ENCODE peak calls at places on chromosomes 16 and 17, in seven cellular contexts. F is neuronal stem cell; S is HL-60; X is ovary; K is lower lobe of right lung; N is right lobe of liver; M is CD8-positive, alpha-beta T cell. G is an unnamed sample.

GRCh38 chr16:1144476-1145382 is 8.2 kb upstream of the CACNA1H start:
- DNase-seq in F (no peak), K (no peak), S (no peak), X (no peak), M (no peak), N (no peak), G (no peak)

GRCh38 chr17:49076575-49077384 is 55.8 kb upstream of the B4GALNT2 start:
- DNase-seq in M (no peak), X (no peak), K (no peak), S (no peak), F (no peak), N (no peak), G (no peak)

GRCh38 chr17:62899349-62899748 is 66.7 kb upstream of the TANC2 start:
- DNase-seq in N (no peak), F (no peak), X (no peak), K (peak; percentile 79), S (no peak), M (no peak), G (no peak)

GRCh38 chr16:70454221-70455034 is at the start of gene FCSK:
- DNase-seq in M (peak; percentile 50), S (peak; percentile 42), F (peak; percentile 84), K (peak; percentile 81), N (peak; percentile 74), X (peak; percentile 82), G (no peak)

GRCh38 chr16:85898521-85899442 is at the start of gene IRF8:
- DNase-seq in X (peak; percentile 67), F (peak; percentile 81), S (no peak), M (peak; percentile 35), K (peak; percentile 88), N (peak; percentile 91), G (no peak)

GRCh38 chr16:30142672-30143346 is 19.8 kb upstream of the MAPK3 start:
- DNase-seq in N (no peak), S (peak; percentile 29), F (no peak), M (no peak), K (no peak), X (no peak), G (no peak)

GRCh38 chr16:83653785-83654184 is 154.0 kb upstream of the HSBP1 start:
- DNase-seq in S (no peak), X (no peak), N (no peak), F (no peak), K (no peak), M (no peak), G (no peak)

GRCh38 chr17:49384962-49385361 is 22.9 kb upstream of the ZNF652 start:
- DNase-seq in K (no peak), M (no peak), X (no peak), S (no peak), N (no peak), F (no peak), G (no peak)

GRCh38 chr17:82231562-82232321 is 2.9 kb downstream of the SLC16A3 start:
- DNase-seq in X (peak; percentile 76), K (peak; percentile 94), N (peak; percentile 89), M (no peak), S (peak; percentile 92), F (no peak), G (no peak)

GRCh38 chr16:28140788-28141618 is 70.8 kb downstream of the XPO6 start:
- DNase-seq in X (no peak), F (no peak), K (peak; percentile 53), S (peak; percentile 89), N (no peak), M (peak; percentile 48), G (no peak)

GRCh38 chr17:28008526-28008925 is 34.0 kb upstream of the NLK start:
- DNase-seq in M (no peak), X (no peak), F (peak; percentile 79), S (peak; percentile 23), N (peak; percentile 26), K (no peak), G (no peak)

GRCh38 chr17:82082456-82082855 is 15.6 kb downstream of the FASN start:
- DNase-seq in K (no peak), X (no peak), N (no peak), M (no peak), S (no peak), F (no peak), G (no peak)

GRCh38 chr16:48101069-48101674 is 54.6 kb downstream of the ABCC12 start:
- DNase-seq in K (no peak), M (no peak), X (no peak), N (no peak), S (no peak), F (no peak), G (no peak)

GRCh38 chr16:53821487-53821886 is 117.5 kb downstream of the FTO start:
- DNase-seq in X (no peak), M (no peak), S (no peak), K (no peak), N (no peak), F (no peak), G (no peak)

GRCh38 chr17:12549499-12549901 is 116.2 kb upstream of the MYOCD start:
- DNase-seq in N (no peak), K (no peak), S (no peak), M (no peak), X (no peak), F (no peak), G (no peak)

GRCh38 chr16:22161999-22162657 is at the start of gene SDR42E2:
- DNase-seq in X (no peak), F (no peak), S (no peak), K (no peak), N (no peak), M (peak; percentile 6), G (no peak)

GRCh38 chr17:21199856-21200255 is 14.1 kb downstream of the TMEM11 start:
- DNase-seq in S (no peak), F (no peak), X (no peak), K (no peak), N (no peak), M (no peak), G (no peak)

GRCh38 chr17:61422116-61422799 is 22.6 kb downstream of the TBX2 start:
- DNase-seq in S (no peak), F (no peak), K (no peak), X (no peak), N (no peak), M (no peak), G (no peak)

GRCh38 chr17:13025264-13025627 is 7.4 kb upstream of the ELAC2 start:
- DNase-seq in F (no peak), M (no peak), S (no peak), N (no peak), X (no peak), K (no peak), G (no peak)

DNA sequence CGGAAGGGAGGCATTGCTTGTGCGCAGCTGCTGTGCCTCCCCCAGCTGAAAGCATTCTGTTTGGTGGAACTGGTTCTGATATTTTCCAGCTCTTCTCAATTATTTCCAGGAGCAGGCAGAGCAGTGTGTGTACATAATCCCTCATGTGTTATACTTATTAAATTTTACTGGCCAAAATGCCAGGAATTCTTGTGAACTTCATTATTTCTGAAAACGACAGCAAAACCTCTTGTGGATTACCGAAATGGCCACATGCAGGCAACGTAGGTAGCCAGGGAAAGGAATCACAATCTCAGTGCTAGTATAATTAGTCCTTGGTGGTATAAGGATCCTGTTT is 207.7 kb downstream of the RPTOR start:
- DNase-seq in X (no peak), S (no peak), N (no peak), K (no peak), F (no peak), M (no peak), G (no peak)
- H3K27ac ChIP-seq in X (no peak overlapping the region), S (no peak overlapping the region), N (no peak overlapping the region), K (no peak overlapping the region), F (peak overlapping the region; percentile 48), M (no peak overlapping the region), G (no peak overlapping the region)

DNA sequence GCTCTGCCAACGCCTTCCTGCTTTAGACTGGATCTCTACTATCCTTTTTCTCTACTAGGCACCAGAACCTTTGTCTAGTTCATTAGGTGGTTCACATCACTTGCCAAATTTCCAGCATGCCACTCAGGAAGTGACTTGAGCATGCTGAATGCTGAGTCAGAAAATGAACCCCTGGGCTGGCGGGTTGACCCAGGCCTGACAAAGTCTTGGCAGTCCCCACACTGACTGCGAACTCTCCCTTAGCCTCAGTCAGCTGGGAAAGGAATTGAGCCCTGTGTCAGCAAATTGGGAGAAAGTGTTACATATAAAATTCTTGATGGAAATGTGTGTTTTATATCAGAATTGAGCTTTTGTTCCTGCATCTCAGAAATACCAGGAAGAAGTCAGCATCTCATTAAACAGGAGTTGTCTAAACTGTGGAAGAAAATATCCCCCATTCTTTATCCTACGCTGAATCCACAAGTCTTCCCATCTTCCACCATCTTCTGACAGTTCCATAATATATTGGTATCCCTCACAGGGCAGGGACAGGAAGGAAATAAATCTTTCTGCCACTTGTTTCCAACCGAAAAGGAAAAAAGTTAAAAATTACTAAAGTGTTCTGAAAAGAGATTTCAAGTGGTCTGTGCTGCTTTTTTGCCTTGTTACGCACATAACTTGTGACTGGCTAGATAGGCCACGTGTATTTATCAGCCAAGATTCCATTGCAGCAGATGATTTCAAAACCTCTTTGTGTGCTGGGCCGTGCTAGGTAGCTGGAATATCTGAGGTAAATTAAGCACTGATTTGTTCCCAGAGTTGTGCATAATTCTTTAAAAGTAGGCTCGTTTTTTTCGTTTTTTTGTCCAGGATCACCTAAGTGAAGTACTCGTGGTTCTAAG is 16.7 kb upstream of the SLC12A3 start:
- DNase-seq in S (no peak), K (no peak), F (no peak), M (no peak), X (peak; percentile 53), N (peak; percentile 51), G (no peak)
- H3K27ac ChIP-seq in S (no peak overlapping the region), K (peak overlapping the region; percentile 59), F (no peak overlapping the region), M (no peak overlapping the region), X (peak overlapping the region; percentile 51), N (no peak overlapping the region), G (peak overlapping the region; percentile 54)

GRCh38 chr17:50925296-50925891 is 59.2 kb upstream of the TOB1 start:
- DNase-seq in X (no peak), K (no peak), M (no peak), N (no peak), S (no peak), F (no peak), G (no peak)

GRCh38 chr17:50931003-50931878 is 65.1 kb upstream of the TOB1 start:
- DNase-seq in X (peak; percentile 89), S (peak; percentile 70), K (peak; percentile 91), M (no peak), F (peak; percentile 76), N (peak; percentile 83), G (no peak)

GRCh38 chr17:50926523-50926922 is 60.4 kb upstream of the TOB1 start:
- DNase-seq in K (no peak), N (no peak), F (no peak), S (no peak), M (no peak), X (no peak), G (no peak)

GRCh38 chr17:50927287-50927686 is 61.1 kb upstream of the TOB1 start:
- DNase-seq in M (no peak), S (no peak), F (no peak), X (no peak), K (no peak), N (no peak), G (no peak)

GRCh38 chr17:50928662-50929061 is 62.5 kb upstream of the TOB1 start:
- DNase-seq in K (no peak), N (no peak), F (no peak), X (no peak), S (peak; percentile 83), M (no peak), G (no peak)
- H3K27ac ChIP-seq in K (no peak overlapping the region), N (no peak overlapping the region), F (no peak overlapping the region), X (no peak overlapping the region), S (no peak overlapping the region), M (no peak overlapping the region), G (no peak overlapping the region)

DNA sequence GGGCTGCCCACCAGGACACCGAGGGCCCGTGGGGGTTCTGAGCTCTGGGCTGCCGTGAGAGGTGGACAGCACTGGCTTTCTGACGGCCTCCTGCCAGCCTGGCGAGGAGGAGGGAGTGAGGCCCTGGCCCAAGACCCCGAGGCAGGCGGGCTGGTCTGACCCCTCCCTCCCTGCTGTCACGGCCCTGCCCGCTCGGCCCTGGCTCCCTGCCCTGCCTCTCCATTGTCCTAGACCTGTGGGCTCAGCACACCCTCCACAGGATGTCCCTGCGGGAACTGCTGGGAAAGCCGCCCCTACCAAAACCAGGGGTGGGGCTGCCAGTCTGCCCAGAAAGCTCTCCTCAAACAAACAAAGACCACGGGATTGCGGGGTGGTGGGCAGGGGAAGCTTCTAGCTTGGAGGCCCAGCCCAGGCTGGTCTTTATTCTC is 20.7 kb downstream of the SPNS2 start:
- DNase-seq in F (no peak), X (no peak), K (peak; percentile 86), S (no peak), N (peak; percentile 75), M (no peak), G (no peak)
- H3K27ac ChIP-seq in F (no peak overlapping the region), X (no peak overlapping the region), K (peak overlapping the region; percentile 90), S (no peak overlapping the region), N (peak overlapping the region; percentile 75), M (no peak overlapping the region), G (no peak overlapping the region)